ENCODE peak calls at places on chromosomes 2 and 18, in four cellular contexts. D is activated T-cell treated with anti-CD3 and anti-CD28 coated beads, Interleukin-2, amount 50 U/mL, for 4 hours; Q is H7; P is GM12865. N is an unnamed sample.
A peak's percentile ranks its signal among the peaks of the same experiment; 100 is the strongest.

GRCh38 chr2:232318175-232318855 is 60.2 kb upstream of the ALPP start:
- DNase-seq in D (no peak), Q (no peak), P (no peak), N (no peak)

GRCh38 chr18:48184118-48184517 is 225.1 kb downstream of the ZBTB7C start:
- DNase-seq in D (no peak), Q (no peak), P (no peak), N (no peak)

GRCh38 chr2:70328921-70329561 is 27.2 kb upstream of the FAM136A start:
- DNase-seq in D (no peak), Q (peak; percentile 65), P (no peak), N (no peak)

GRCh38 chr18:77807650-77808049 is 558.0 kb downstream of the GALR1 start:
- DNase-seq in D (no peak), Q (no peak), P (no peak), N (no peak)

GRCh38 chr2:152386266-152386665 is 51.3 kb downstream of the FMNL2 start:
- DNase-seq in D (no peak), Q (no peak), P (no peak), N (no peak)

GRCh38 chr2:100745630-100746029 is 74.3 kb upstream of the NPAS2 start:
- DNase-seq in D (no peak), Q (no peak), P (no peak), N (no peak)

GRCh38 chr2:158841839-158842238 is 46.7 kb downstream of the DAPL1 start:
- DNase-seq in D (no peak), Q (no peak), P (no peak), N (no peak)

GRCh38 chr2:121532347-121532766 is 1.7 kb downstream of the RNU4ATAC start:
- DNase-seq in D (no peak), Q (no peak), P (no peak), N (no peak)

GRCh38 chr2:127508621-127509034 is 17.7 kb downstream of the IWS1 start:
- DNase-seq in D (no peak), Q (no peak), P (no peak), N (no peak)